ENCODE peak calls at places on chromosomes 6 and 20, in eight cellular contexts. T is endothelial cell of umbilical vein, R is H1, Z is GM23338, L is HCT116, G is K562, J is GM12878, U is HepG2. F is an unnamed sample.

GRCh38 chr6:40326689-40327404 is 260.3 kb downstream of the LRFN2 start:
- DNase-seq in T (no peak), R (no peak), Z (no peak), L (no peak), G (no peak), J (no peak), U (no peak), F (no peak)

GRCh38 chr20:49508435-49509199 is 26.1 kb upstream of the KCNB1 start:
- DNase-seq in T (peak; percentile 44), R (no peak), Z (peak; percentile 77), L (peak; percentile 28), G (peak; percentile 50), J (peak; percentile 7), U (peak; percentile 56), F (peak; percentile 42)

GRCh38 chr6:22062807-22063408 is 233.9 kb downstream of the PRL start:
- DNase-seq in T (peak; percentile 30), R (no peak), Z (no peak), L (no peak), G (no peak), J (peak; percentile 69), U (no peak), F (no peak)

GRCh38 chr20:13021205-13021970 is 12.6 kb downstream of the SPTLC3 start:
- DNase-seq in T (no peak), R (no peak), Z (no peak), L (no peak), G (no peak), J (no peak), U (peak; percentile 82), F (no peak)

GRCh38 chr6:155883741-155884140 is 428.1 kb upstream of the NOX3 start:
- DNase-seq in T (peak; percentile 95), R (no peak), Z (no peak), L (no peak), G (no peak), J (no peak), U (no peak), F (no peak)

GRCh38 chr20:49593441-49594142 is 25.7 kb upstream of the PTGIS start:
- DNase-seq in T (no peak), R (no peak), Z (no peak), L (no peak), G (no peak), J (no peak), U (no peak), F (no peak)

GRCh38 chr20:63264002-63264401 is 8.6 kb upstream of the ARFGAP1 start:
- DNase-seq in T (no peak), R (no peak), Z (no peak), L (no peak), G (peak; percentile 33), J (no peak), U (no peak), F (no peak)

GRCh38 chr6:1267057-1267732 is 44.7 kb upstream of the FOXQ1 start:
- DNase-seq in T (no peak), R (no peak), Z (no peak), L (no peak), G (no peak), J (no peak), U (peak; percentile 98), F (no peak)

GRCh38 chr6:34082348-34082747 is 63.5 kb downstream of the GRM4 start:
- DNase-seq in T (no peak), R (no peak), Z (no peak), L (no peak), G (no peak), J (no peak), U (no peak), F (no peak)

GRCh38 chr6:32177182-32177787 is 920 bp upstream of the RNF5 start:
- DNase-seq in T (no peak), R (no peak), Z (peak; percentile 85), L (no peak), G (peak; percentile 75), J (no peak), U (no peak), F (no peak)

GRCh38 chr20:64146301-64146935 is 17.8 kb upstream of the MYT1 start:
- DNase-seq in T (no peak), R (no peak), Z (no peak), L (no peak), G (no peak), J (no peak), U (no peak), F (no peak)

DNA sequence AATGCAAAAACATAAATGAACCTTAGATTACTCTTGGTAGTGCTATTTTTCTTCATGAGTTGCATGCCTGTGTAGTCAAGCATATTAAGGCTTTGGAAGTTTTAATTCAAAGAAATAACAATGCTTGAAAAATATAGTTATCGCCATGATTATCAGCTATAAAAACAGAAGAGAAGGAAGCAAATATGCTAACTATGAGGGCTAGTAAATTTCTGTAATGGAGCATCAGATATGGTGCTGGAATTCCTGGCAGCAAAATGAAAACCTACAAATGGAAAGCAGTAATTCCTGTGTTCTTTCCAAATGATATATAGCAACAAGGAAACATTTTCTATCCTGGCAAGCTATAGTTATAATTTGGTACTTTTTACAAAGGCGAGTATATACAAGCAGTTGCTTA is 29.7 kb downstream of the DOP1A start:
- DNase-seq in T (peak; percentile 24), R (no peak), Z (no peak), L (no peak), G (no peak), J (no peak), U (no peak), F (no peak)
- TF ChIP-seq POLR2AphosphoS5 in T (no peak), R (no peak), Z (no peak), L (no peak), G (no peak), J (no peak), U (no peak), F (no peak)

DNA sequence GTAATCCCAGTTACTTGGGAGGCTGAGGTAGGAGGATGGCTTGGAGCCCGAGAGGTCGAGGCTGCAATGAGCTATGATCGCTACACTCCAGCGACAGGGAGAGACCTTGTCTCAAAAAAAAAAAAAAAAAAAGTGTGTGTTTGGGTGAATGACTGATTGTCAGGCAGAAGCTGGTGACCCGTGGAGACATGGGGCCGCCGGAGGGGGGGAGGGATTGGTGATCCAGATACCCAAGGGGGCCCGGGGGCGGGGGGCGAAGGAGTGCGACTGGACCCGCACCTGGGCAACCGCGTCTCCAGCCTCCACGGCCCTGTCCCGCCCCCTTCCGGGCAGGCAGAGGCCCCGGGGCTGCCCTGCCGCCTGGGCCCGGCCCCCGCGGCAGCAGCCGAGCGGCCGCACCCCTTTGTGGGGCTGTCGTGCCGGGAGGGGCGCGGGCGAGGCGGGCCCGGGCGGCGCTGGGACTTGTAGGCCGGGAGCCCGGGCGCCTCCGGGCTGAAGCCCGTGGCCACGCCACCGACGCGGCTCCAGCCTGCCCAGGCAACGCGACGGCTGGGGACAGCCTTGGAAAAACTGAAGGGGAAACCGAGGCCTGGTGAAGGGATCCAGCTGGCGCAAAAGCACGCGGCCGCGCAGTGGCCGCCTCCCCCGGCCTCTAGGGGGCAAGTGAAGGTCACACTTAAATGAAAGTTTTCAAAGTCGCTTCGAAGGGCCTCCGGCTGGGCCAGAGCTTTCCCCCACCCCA is 2.1 kb upstream of the RBM38 start:
- DNase-seq in T (peak; percentile 45), R (no peak), Z (peak; percentile 80), L (peak; percentile 26), G (peak; percentile 89), J (no peak), U (peak; percentile 56), F (no peak)
- H3K4me3 ChIP-seq in T (no peak overlapping the region), R (peak overlapping the region; percentile 52), Z (peak overlapping the region; percentile 71), L (peak overlapping the region; percentile 35), G (peak overlapping the region; percentile 22), J (peak overlapping the region; percentile 70), U (peak overlapping the region; percentile 32), F (no peak overlapping the region)

GRCh38 chr20:3751284-3751663 is 16.3 kb downstream of the ADISSP start:
- DNase-seq in T (no peak), R (no peak), Z (peak; percentile 58), L (no peak), G (no peak), J (no peak), U (no peak), F (no peak)
- TF ChIP-seq EZH2 in T (no peak), R (no peak), Z (no peak), L (no peak), G (no peak), J (no peak), U (no peak), F (no peak)

GRCh38 chr6:133953634-133954415 is 801 bp downstream of the TBPL1 start:
- DNase-seq in T (no peak), R (no peak), Z (peak; percentile 34), L (no peak), G (peak; percentile 58), J (no peak), U (no peak), F (no peak)

GRCh38 chr6:133951227-133951626 is 1.8 kb upstream of the TBPL1 start:
- DNase-seq in T (no peak), R (no peak), Z (no peak), L (no peak), G (no peak), J (no peak), U (no peak), F (no peak)

GRCh38 chr6:133955136-133955576 is 2.1 kb downstream of the TBPL1 start:
- DNase-seq in T (no peak), R (no peak), Z (no peak), L (no peak), G (peak; percentile 67), J (no peak), U (no peak), F (no peak)

GRCh38 chr6:133952815-133953633 is at the start of gene TBPL1:
- DNase-seq in T (peak; percentile 96), R (peak; percentile 86), Z (peak; percentile 97), L (peak; percentile 91), G (peak; percentile 99), J (peak; percentile 90), U (peak; percentile 91), F (peak; percentile 88)

DNA sequence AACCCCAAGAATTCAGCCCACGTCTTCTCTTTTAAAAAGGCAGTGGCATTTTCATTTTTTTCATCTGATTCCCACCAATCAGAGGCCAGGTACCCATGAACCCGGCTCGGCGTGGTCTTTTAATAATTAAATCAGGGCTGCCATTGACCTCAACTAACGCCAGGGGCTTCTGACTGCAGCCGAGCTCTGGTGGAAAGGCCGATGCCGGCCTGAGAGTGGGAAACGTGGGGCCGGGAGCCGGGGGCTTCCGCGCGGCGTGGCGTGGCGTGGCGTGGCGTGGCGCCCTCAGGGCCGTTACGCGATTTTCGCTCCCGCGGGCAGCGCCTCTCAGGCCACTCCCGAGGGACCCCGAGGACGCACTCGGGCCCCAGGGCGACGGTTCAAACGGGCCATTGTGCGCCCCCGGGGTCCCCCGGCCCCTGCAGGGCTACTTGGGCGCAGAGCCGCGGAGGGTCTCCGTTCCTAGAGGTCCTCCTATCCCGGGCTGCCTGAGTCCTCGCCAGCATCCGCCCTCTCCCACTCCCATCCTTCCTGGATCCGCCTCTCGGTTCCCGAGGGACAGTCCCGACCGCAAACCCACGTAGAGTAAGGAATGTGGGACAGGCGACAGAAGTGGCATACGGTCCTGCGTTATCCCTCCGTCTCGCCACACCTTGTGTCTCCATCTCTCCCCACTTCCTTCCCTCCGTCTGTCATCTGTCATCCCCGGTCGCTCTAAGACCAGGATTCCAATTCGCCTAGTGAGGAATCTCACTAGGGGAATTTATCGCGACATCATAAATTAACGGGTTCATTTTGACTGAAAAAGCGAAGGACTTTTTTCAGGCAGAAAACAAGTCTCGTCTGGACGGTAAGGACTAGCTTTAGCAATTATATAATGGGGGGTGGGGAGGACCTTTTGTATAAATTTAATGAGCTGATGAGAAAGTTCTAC is 876 bp upstream of the TBPL1 start:
- DNase-seq in T (peak; percentile 81), R (no peak), Z (peak; percentile 79), L (peak; percentile 49), G (peak; percentile 68), J (no peak), U (peak; percentile 77), F (no peak)
- TF ChIP-seq POLR2AphosphoS5 in T (no peak), R (no peak), Z (no peak), L (no peak), G (no peak), J (peak; percentile 44), U (peak; percentile 50), F (no peak)

F was measured in SK-N-MC.